ENCODE peak calls at places on chromosomes 16 and 17, in four cellular contexts. D is lung; O is stimulated activated CD4-positive, alpha-beta T cell treated with anti-CD3 and anti-CD28 coated beads, Interleukin-4, amount 100 ng/mL, for 4 hours; Y is fibroblast of the conjunctiva. J is an unnamed sample.

GRCh38 chr17:67570797-67571196 is 146.9 kb upstream of the NOL11 start:
- DNase-seq in D (no peak), O (no peak), Y (no peak), J (no peak)

GRCh38 chr17:13822671-13823070 is 220.9 kb upstream of the HS3ST3A1 start:
- DNase-seq in O (no peak), Y (no peak), D (no peak), J (no peak)

GRCh38 chr16:79430129-79430789 is 170.3 kb downstream of the MAF start:
- DNase-seq in O (no peak), Y (no peak), D (no peak), J (peak; percentile 73)

GRCh38 chr17:70138309-70138865 is 30.9 kb upstream of the KCNJ2 start:
- DNase-seq in O (no peak), Y (peak; percentile 5), D (no peak), J (no peak)

GRCh38 chr17:76593338-76593737 is 7.7 kb upstream of the ST6GALNAC2 start:
- DNase-seq in O (no peak), Y (no peak), D (no peak), J (peak; percentile 91)

GRCh38 chr17:73800893-73801292 is 156.6 kb upstream of the SDK2 start:
- DNase-seq in O (no peak), D (no peak), Y (no peak), J (peak; percentile 73)

GRCh38 chr16:73230651-73231050 is 182.7 kb upstream of the ZFHX3 start:
- DNase-seq in Y (no peak), O (no peak), D (no peak), J (no peak)

GRCh38 chr17:27461192-27461859 is 5.1 kb downstream of the KSR1 start:
- DNase-seq in D (no peak), Y (no peak), O (no peak), J (no peak)

GRCh38 chr17:62916684-62917571 is 49.1 kb upstream of the TANC2 start:
- DNase-seq in O (no peak), D (no peak), Y (no peak), J (no peak)

GRCh38 chr16:56277040-56277439 is 85.8 kb downstream of the GNAO1 start:
- DNase-seq in D (no peak), Y (no peak), O (no peak), J (peak; percentile 77)

GRCh38 chr17:46027326-46028325 is 28.6 kb downstream of the STH start:
- DNase-seq in D (no peak), O (no peak), Y (no peak), J (no peak)

GRCh38 chr17:67460097-67460496 is 83.0 kb downstream of the PITPNC1 start:
- DNase-seq in D (no peak), Y (no peak), O (no peak), J (peak; percentile 25)

GRCh38 chr16:35564148-35564547 is 2104.7 kb downstream of the TP53TG3F start:
- DNase-seq in D (no peak), O (no peak), Y (no peak), J (no peak)

GRCh38 chr17:58156839-58157803 is 8.9 kb downstream of the OR4D1 start:
- DNase-seq in Y (no peak), O (peak; percentile 57), D (no peak), J (peak; percentile 26)

GRCh38 chr16:6571044-6571443 is 761.6 kb upstream of the RBFOX1 start:
- DNase-seq in O (no peak), Y (no peak), D (no peak), J (no peak)

GRCh38 chr17:12536021-12536420 is 129.7 kb upstream of the MYOCD start:
- DNase-seq in O (no peak), D (no peak), Y (no peak), J (no peak)

J was measured in NCI-H69.